ENCODE peak calls at places on chromosomes 16 and 17, in seven cellular contexts. C is GM06990, N is epithelial cell of esophagus, J is cardiac fibroblast, S is kidney, D is cardiac muscle cell, A is fibroblast of mammary gland. I is an unnamed sample.
A peak's percentile ranks its signal among the peaks of the same experiment; 100 is the strongest.

GRCh38 chr16:69890114-69890890 is 60.8 kb upstream of the CLEC18A start:
- DNase-seq in J (peak; percentile 77), D (peak; percentile 65), C (no peak), N (peak; percentile 58), S (peak; percentile 90), A (peak; percentile 74), I (no peak)

GRCh38 chr16:27199747-27200146 is 3.6 kb upstream of the KDM8 start:
- DNase-seq in N (no peak), S (no peak), C (peak; percentile 59), D (no peak), J (no peak), A (no peak), I (peak; percentile 47)

GRCh38 chr16:85437161-85438052 is 175.7 kb upstream of the GSE1 start:
- DNase-seq in C (no peak), S (no peak), J (peak; percentile 50), N (peak; percentile 34), D (no peak), A (no peak), I (no peak)

GRCh38 chr17:8151641-8152111 is 528 bp downstream of the PER1 start:
- DNase-seq in C (peak; percentile 49), J (peak; percentile 86), S (peak; percentile 96), A (peak; percentile 84), D (peak; percentile 56), N (peak; percentile 45), I (peak; percentile 92)

GRCh38 chr17:65537845-65538678 is 23.4 kb downstream of the AXIN2 start:
- DNase-seq in C (no peak), S (no peak), J (no peak), A (peak; percentile 48), N (no peak), D (no peak), I (peak; percentile 67)

GRCh38 chr16:56781565-56781964 is 51.6 kb downstream of the NUP93 start:
- DNase-seq in N (no peak), J (no peak), A (no peak), D (no peak), C (no peak), S (no peak), I (no peak)

GRCh38 chr17:72117748-72118587 is 2.9 kb upstream of the SOX9 start:
- DNase-seq in A (no peak), C (no peak), S (no peak), D (no peak), J (no peak), N (peak; percentile 32), I (no peak)

GRCh38 chr17:27743288-27743885 is 56.9 kb downstream of the NOS2 start:
- DNase-seq in J (no peak), N (no peak), C (no peak), S (no peak), D (no peak), A (no peak), I (no peak)

GRCh38 chr16:48535831-48536599 is 74.0 kb downstream of the N4BP1 start:
- DNase-seq in S (peak; percentile 95), C (peak; percentile 78), A (peak; percentile 59), D (no peak), N (peak; percentile 76), J (peak; percentile 93), I (peak; percentile 79)

GRCh38 chr16:83046664-83047063 is 419.9 kb downstream of the CDH13 start:
- DNase-seq in J (peak; percentile 12), A (no peak), D (no peak), C (no peak), S (no peak), N (no peak), I (no peak)

GRCh38 chr17:66381701-66382362 is 79.4 kb downstream of the PRKCA start:
- DNase-seq in D (no peak), J (no peak), S (no peak), C (no peak), N (no peak), A (no peak), I (no peak)

GRCh38 chr16:65576631-65577030 is 454.8 kb upstream of the CDH11 start:
- DNase-seq in A (no peak), C (no peak), J (no peak), N (no peak), S (no peak), D (peak; percentile 10), I (no peak)

GRCh38 chr16:48112603-48113400 is 43.0 kb downstream of the ABCC12 start:
- DNase-seq in A (no peak), N (no peak), J (peak; percentile 17), D (no peak), S (no peak), C (no peak), I (no peak)

GRCh38 chr16:17784073-17784472 is 313.3 kb upstream of the XYLT1 start:
- DNase-seq in D (peak; percentile 88), S (no peak), N (peak; percentile 3), J (no peak), C (no peak), A (peak; percentile 66), I (no peak)

GRCh38 chr17:73291260-73291801 is 20.5 kb downstream of the CDC42EP4 start:
- DNase-seq in C (peak; percentile 69), S (peak; percentile 89), D (no peak), J (peak; percentile 84), A (peak; percentile 96), N (peak; percentile 72), I (peak; percentile 83)

GRCh38 chr17:34369571-34369970 is 6.5 kb upstream of the CCL1 start:
- DNase-seq in D (no peak), C (no peak), A (no peak), S (no peak), J (no peak), N (no peak), I (no peak)

GRCh38 chr17:65277576-65277975 is 140.4 kb downstream of the RGS9 start:
- DNase-seq in D (no peak), S (no peak), A (no peak), N (no peak), C (no peak), J (peak; percentile 50), I (no peak)

GRCh38 chr17:7233701-7234099 is 617 bp downstream of the DVL2 start:
- DNase-seq in S (no peak), J (no peak), N (no peak), C (no peak), D (no peak), A (peak; percentile 38), I (no peak)

GRCh38 chr16:23248261-23249194 is 53.6 kb upstream of the SCNN1B start:
- DNase-seq in S (no peak), N (no peak), D (no peak), J (no peak), C (no peak), A (no peak), I (no peak)

GRCh38 chr16:87076950-87077749 is 240.0 kb downstream of the C16orf95 start:
- DNase-seq in N (peak; percentile 78), S (no peak), D (peak; percentile 78), C (peak; percentile 28), A (peak; percentile 68), J (peak; percentile 66), I (peak; percentile 80)

GRCh38 chr17:78131172-78132085 is 858 bp downstream of the TMC8 start:
- DNase-seq in A (no peak), D (no peak), N (no peak), C (peak; percentile 63), J (no peak), S (peak; percentile 82), I (peak; percentile 91)

DNA sequence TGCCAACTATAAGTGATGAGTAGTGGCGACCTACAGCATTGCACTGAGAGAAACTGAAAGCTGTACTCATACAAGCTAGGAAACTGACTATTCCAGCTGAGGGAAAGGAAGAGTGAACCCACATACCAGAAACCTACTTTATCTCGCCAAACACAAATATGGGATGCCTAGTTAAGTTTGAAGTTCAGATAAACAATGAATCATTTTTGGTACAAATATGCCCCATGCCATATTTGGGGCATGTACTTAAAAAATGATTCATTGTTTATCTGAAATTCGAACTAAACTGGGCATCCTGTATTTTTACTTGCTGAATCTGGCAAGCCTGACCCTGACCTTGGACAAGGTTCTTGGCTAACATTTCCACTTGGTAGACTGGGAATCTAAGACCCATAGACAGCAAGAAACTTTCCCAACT is 527.8 kb upstream of the PSMD7 start:
- DNase-seq in J (peak; percentile 68), A (no peak), C (no peak), S (no peak), N (no peak), D (no peak), I (no peak)
- TF ChIP-seq CTCF in J (no peak), A (no peak), C (no peak), S (no peak), N (no peak), D (no peak), I (no peak)

GRCh38 chr16:11361751-11362742 is 16.8 kb downstream of the RMI2 start:
- DNase-seq in A (peak; percentile 69), J (no peak), D (no peak), S (no peak), C (peak; percentile 75), N (no peak), I (peak; percentile 75)
- TF ChIP-seq CTCF in A (no peak), J (no peak), D (no peak), S (no peak), C (no peak), N (no peak), I (no peak)

DNA sequence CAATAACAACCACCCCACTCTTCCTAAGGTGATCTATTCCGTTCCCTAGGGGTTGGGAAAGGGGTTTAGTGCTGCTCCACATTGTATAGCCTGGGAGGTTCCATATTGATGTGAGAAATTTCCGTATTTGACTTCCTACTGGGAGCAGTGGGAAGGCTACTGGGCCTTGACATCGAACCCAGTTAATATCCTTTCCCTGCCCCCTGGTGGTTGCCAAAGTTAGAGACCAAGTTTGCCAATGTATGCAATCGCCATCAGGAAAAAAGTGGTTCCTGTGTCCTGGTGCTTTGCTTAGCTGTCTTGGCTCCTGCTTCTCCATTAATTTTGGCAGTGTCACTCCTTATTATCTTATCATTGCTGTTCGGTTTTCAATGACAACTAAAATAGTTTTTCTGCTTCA is 914.9 kb downstream of the KCNJ2 start:
- DNase-seq in S (no peak), C (no peak), A (peak; percentile 56), J (peak; percentile 45), N (peak; percentile 69), D (peak; percentile 72), I (no peak)
- TF ChIP-seq CTCF in S (peak; percentile 23), C (peak; percentile 44), A (peak; percentile 53), J (peak; percentile 64), N (peak; percentile 66), D (peak; percentile 61), I (peak; percentile 44)

GRCh38 chr16:976389-976931 is 5.1 kb upstream of the SOX8 start:
- DNase-seq in S (peak; percentile 39), D (no peak), J (no peak), N (no peak), A (no peak), C (no peak), I (no peak)

GRCh38 chr16:979106-979505 is 2.5 kb upstream of the SOX8 start:
- DNase-seq in J (no peak), N (no peak), D (no peak), A (no peak), S (no peak), C (no peak), I (no peak)

GRCh38 chr16:977096-977701 is 4.4 kb upstream of the SOX8 start:
- DNase-seq in J (no peak), N (no peak), A (no peak), D (no peak), S (peak; percentile 60), C (no peak), I (no peak)

GRCh38 chr16:978403-978802 is 3.2 kb upstream of the SOX8 start:
- DNase-seq in S (no peak), J (no peak), A (no peak), N (no peak), D (no peak), C (no peak), I (no peak)

DNA sequence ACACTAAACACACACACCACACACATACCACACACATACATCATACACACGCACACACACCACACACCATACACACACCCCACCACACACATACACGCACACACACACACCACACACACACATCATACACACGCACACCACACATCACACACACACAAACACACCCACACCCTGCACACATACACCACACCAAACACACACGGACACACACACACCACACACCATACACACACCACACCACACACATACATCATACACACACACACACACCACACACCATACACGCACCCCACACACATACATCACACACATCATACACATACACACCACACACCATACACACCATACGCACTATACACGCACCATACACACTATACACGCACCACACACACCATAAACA is 3.7 kb upstream of the SOX8 start:
- DNase-seq in S (no peak), D (no peak), C (no peak), J (no peak), N (no peak), A (no peak), I (no peak)
- TF ChIP-seq CTCF in S (no peak), D (no peak), C (no peak), J (no peak), N (no peak), A (no peak), I (no peak)

I was measured in spleen.